ENCODE peak calls at places on chromosomes 2 and 18, in seven cellular contexts. S, N, P, U, K, R and G are unnamed samples.

GRCh38 chr18:36872329-36872728 is 43.4 kb downstream of the KIAA1328 start:
- DNase-seq in P (no peak), S (no peak), K (no peak), N (no peak), R (no peak), U (no peak), G (no peak)

GRCh38 chr2:174606336-174606735 is 8.7 kb upstream of the WIPF1 start:
- DNase-seq in P (no peak), K (peak), N (peak), U (no peak), R (no peak), S (no peak), G (peak)

GRCh38 chr18:35456181-35456850 is 41.4 kb downstream of the INO80C start:
- DNase-seq in P (no peak), K (no peak), R (no peak), U (no peak), N (no peak), S (no peak), G (peak)

GRCh38 chr2:166841679-166842078 is 46.6 kb upstream of the XIRP2 start:
- DNase-seq in R (no peak), S (no peak), P (no peak), N (no peak), K (no peak), U (no peak), G (no peak)

GRCh38 chr2:105925390-105925789 is 180.7 kb downstream of the NCK2 start:
- DNase-seq in K (no peak), R (no peak), P (no peak), S (no peak), U (no peak), N (no peak), G (no peak)

GRCh38 chr18:457120-457519 is 43.4 kb downstream of the COLEC12 start:
- DNase-seq in U (peak), P (peak), N (no peak), S (no peak), K (no peak), R (peak), G (no peak)

GRCh38 chr18:74329688-74330205 is 14.1 kb downstream of the C18orf63 start:
- DNase-seq in N (no peak), K (no peak), P (no peak), S (no peak), R (no peak), U (no peak), G (no peak)

GRCh38 chr2:235898766-235899165 is 269.4 kb downstream of the GBX2 start:
- DNase-seq in S (no peak), R (no peak), K (no peak), U (no peak), P (no peak), N (no peak), G (no peak)

GRCh38 chr18:9366126-9366714 is 31.6 kb downstream of the TWSG1 start:
- DNase-seq in K (peak), P (no peak), N (no peak), R (no peak), U (no peak), S (no peak), G (peak)

GRCh38 chr18:38923136-38923535 is 1357.5 kb upstream of the CELF4 start:
- DNase-seq in R (no peak), P (no peak), U (no peak), K (no peak), N (no peak), S (no peak), G (no peak)

GRCh38 chr2:129888896-129889295 is 90.6 kb upstream of the RAB6C start:
- DNase-seq in R (no peak), P (no peak), S (no peak), K (no peak), U (no peak), N (no peak), G (no peak)

GRCh38 chr2:224221455-224221913 is 180.4 kb downstream of the FAM124B start:
- DNase-seq in P (no peak), N (no peak), R (no peak), S (no peak), U (no peak), K (peak), G (peak)

GRCh38 chr2:120905824-120906571 is 170.3 kb downstream of the GLI2 start:
- DNase-seq in U (no peak), K (no peak), N (no peak), S (no peak), R (no peak), P (no peak), G (no peak)

GRCh38 chr2:47004905-47005495 is 89.4 kb upstream of the MCFD2 start:
- DNase-seq in K (no peak), S (no peak), N (no peak), U (no peak), R (no peak), P (no peak), G (no peak)

GRCh38 chr2:7015007-7015950 is 98.1 kb downstream of the RNF144A start:
- DNase-seq in K (no peak), R (no peak), U (no peak), S (no peak), N (no peak), P (no peak), G (no peak)

GRCh38 chr18:8121942-8122480 is 487.2 kb upstream of the RAB12 start:
- DNase-seq in U (no peak), K (no peak), S (no peak), N (no peak), R (no peak), P (no peak), G (peak)

GRCh38 chr2:235766206-235766794 is 272.5 kb downstream of the AGAP1 start:
- DNase-seq in R (peak), U (no peak), N (peak), S (peak), K (peak), P (peak), G (peak)

GRCh38 chr2:98899041-98899702 is 36.9 kb downstream of the CRACDL start:
- DNase-seq in N (no peak), R (no peak), S (peak), K (no peak), U (no peak), P (no peak), G (no peak)

GRCh38 chr2:42110287-42110973 is 58.7 kb upstream of the EML4 start:
- DNase-seq in K (no peak), U (no peak), R (no peak), P (no peak), N (no peak), S (no peak), G (no peak)

GRCh38 chr18:26655614-26656400 is 107.5 kb upstream of the KCTD1 start:
- DNase-seq in R (no peak), U (peak), P (peak), N (no peak), S (no peak), K (peak), G (peak)

GRCh38 chr2:236939751-236940229 is 145.9 kb upstream of the COPS8 start:
- DNase-seq in U (no peak), P (no peak), R (no peak), N (no peak), S (peak), K (no peak), G (no peak)

GRCh38 chr2:1856481-1856880 is 112.2 kb upstream of the PXDN start:
- DNase-seq in S (no peak), N (no peak), R (no peak), U (no peak), K (no peak), P (no peak), G (no peak)

GRCh38 chr2:165240927-165241326 is 1.7 kb downstream of the SCN2A start:
- DNase-seq in S (no peak), P (no peak), N (no peak), U (no peak), K (no peak), R (no peak), G (no peak)

GRCh38 chr2:165237056-165237455 is 2.2 kb upstream of the SCN2A start:
- DNase-seq in S (no peak), K (no peak), N (no peak), R (no peak), P (no peak), U (no peak), G (no peak)

GRCh38 chr2:165238295-165238694 is 919 bp upstream of the SCN2A start:
- DNase-seq in P (no peak), K (no peak), U (no peak), S (no peak), N (no peak), R (peak), G (no peak)

GRCh38 chr2:165239826-165240618 is 808 bp downstream of the SCN2A start:
- DNase-seq in K (no peak), N (no peak), S (no peak), U (no peak), P (no peak), R (no peak), G (no peak)

DNA sequence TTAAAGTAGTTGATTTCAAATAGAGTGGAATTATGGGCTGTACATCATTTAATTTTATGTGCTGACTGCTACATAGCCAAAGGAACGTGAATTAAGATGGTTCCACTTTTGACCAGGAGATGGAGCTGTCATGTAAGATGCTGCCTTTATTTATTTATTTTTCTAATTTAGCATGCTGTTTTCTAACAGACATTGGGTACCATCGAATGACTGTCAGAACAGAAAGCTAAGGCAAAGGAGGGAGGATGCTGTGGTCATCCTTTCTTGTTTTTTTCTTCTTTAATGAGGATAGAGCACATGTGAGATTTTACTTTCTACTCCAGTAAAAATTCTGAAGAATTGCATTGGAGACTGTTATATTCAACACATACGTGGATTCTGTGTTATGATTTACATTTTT is at the start of gene SCN2A:
- DNase-seq in K (no peak), P (no peak), N (no peak), U (no peak), R (peak), S (no peak), G (peak)
- TF ChIP-seq CTCF in K (peak), P (no peak), N (peak), U (peak), R (peak), S (peak), G (peak)

GRCh38 chr2:101732199-101732598 is 34.7 kb downstream of the MAP4K4 start:
- DNase-seq in P (no peak), R (no peak), K (no peak), N (no peak), S (peak), U (no peak), G (no peak)

GRCh38 chr2:101733257-101733993 is 35.9 kb downstream of the MAP4K4 start:
- DNase-seq in N (no peak), K (no peak), S (peak), R (no peak), P (no peak), U (no peak), G (no peak)

GRCh38 chr2:101734511-101735165 is 37.1 kb downstream of the MAP4K4 start:
- DNase-seq in S (peak), R (no peak), N (no peak), K (no peak), P (no peak), U (no peak), G (no peak)

GRCh38 chr2:101731221-101732054 is 33.9 kb downstream of the MAP4K4 start:
- DNase-seq in P (no peak), U (no peak), N (no peak), R (no peak), S (no peak), K (no peak), G (no peak)

DNA sequence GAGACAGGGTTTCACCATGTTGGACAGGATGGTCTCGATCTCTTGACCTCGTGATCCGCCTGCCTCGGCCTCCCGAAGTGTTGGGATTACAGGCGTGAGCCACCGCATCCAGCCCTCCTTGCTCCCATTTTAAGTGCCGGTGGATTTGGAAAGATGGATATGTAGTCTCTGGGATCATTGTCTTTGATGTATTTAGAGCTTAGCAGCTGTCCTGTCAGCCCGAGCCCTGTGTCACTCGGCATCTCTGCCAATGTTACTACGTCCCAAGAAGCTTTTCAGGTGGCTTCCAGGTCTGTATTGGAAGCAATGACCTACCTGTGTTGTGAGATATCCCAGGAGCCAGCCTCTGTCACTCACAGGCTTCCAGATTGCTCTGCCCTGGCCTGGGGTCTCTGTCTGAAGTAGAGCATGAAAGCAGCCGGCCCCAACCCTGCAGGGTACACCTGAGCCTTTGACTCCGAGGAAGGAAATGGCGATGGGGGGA is 35.3 kb downstream of the MAP4K4 start:
- DNase-seq in U (no peak), S (peak), K (no peak), P (no peak), N (no peak), R (no peak), G (no peak)
- H3K27ac ChIP-seq in U (peak), S (no peak), K (no peak), P (no peak), N (no peak), R (no peak), G (peak)

DNA sequence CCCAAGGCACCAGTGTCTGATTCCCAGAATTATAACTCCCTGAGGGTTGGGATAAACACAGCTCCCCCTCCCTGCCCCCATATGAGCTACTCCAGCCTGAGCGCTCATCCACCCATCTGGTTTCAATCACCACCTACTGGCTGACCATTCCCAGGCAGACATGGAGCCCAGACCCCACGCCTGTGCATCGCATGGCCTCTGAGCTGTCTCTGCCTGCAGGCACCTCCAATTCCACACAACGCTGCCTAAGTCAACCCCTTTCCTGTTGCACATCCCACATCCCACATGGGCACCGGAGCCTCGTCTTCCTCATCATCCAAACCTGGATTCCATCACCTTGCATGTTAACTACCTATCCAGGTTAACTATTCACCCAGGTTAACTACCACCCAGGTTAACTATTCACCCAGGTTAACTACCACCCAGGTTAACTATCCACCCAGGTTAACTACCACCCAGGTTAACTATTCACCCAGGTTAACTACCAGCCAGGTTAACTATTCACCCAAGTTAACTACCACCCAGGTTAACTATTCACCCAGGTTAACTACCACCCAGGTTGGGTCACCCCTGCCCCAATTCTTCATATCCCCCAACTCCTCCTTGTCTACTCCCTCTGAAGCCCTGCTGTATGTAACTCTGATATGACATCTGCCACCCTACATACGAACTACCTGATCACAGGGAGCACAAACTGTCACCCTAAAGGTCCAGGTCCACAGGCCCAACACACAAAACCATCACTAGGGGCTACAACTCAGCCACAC is 47.8 kb downstream of the TEX51 start:
- DNase-seq in K (no peak), R (no peak), U (no peak), S (no peak), N (no peak), P (no peak), G (no peak)
- TF ChIP-seq CTCF in K (no peak), R (no peak), U (no peak), S (no peak), N (no peak), P (no peak), G (no peak)

DNA sequence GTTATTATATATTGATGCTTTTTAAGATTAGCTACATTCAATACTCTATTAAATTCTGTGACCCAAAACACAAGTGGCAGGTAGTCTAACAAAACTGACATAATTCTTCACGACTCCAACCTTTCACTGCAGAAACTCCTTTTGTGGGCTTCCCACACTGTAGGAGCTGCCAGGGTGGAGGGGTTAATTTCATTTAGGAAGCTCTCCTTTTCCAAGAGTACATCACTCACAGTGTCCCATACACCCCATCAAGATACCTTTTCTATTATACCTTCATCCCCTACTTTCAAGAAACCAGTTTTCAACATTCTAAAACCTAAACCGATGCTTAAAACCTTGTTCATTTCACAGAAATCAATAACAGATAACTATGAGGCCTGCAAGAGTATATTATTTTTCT is 825 bp downstream of the THUMPD2 start:
- DNase-seq in U (no peak), P (no peak), S (no peak), K (peak), N (no peak), R (no peak), G (peak)
- H3K27ac ChIP-seq in U (peak), P (peak), S (peak), K (peak), N (no peak), R (peak), G (no peak)